ENCODE peak calls at places on chromosomes 4 and X, in six cellular contexts. K is choroid plexus epithelial cell, P is ACHN, Q is NCI-H1092, M is heart left ventricle, R is anterior cingulate cortex. Z is an unnamed sample.

GRCh38 chr4:10143171-10143570 is 26.6 kb upstream of the WDR1 start:
- DNase-seq in P (no peak), Q (no peak), R (no peak), M (no peak), K (no peak), Z (no peak)

GRCh38 chr4:15003891-15004700 is 1.8 kb downstream of the CPEB2 start:
- DNase-seq in Q (no peak), K (no peak), M (peak), P (peak), R (peak), Z (peak)

GRCh38 chr4:57148177-57148576 is 38.0 kb upstream of the IGFBP7 start:
- DNase-seq in K (no peak), P (no peak), M (no peak), R (no peak), Q (no peak), Z (no peak)

GRCh38 chr4:41281038-41281634 is 24.4 kb downstream of the UCHL1 start:
- DNase-seq in Q (peak), R (no peak), K (peak), M (peak), P (peak), Z (peak)

GRCh38 chr4:38867478-38868054 is at the start of gene FAM114A1:
- DNase-seq in R (peak), P (peak), Q (peak), K (peak), M (peak), Z (no peak)

GRCh38 chr4:71389149-71389840 is 50.5 kb downstream of the SLC4A4 start:
- DNase-seq in R (no peak), P (no peak), K (no peak), Q (no peak), M (no peak), Z (no peak)

GRCh38 chr4:66160606-66161005 is 490.3 kb upstream of the EPHA5 start:
- DNase-seq in M (no peak), P (no peak), R (no peak), K (peak), Q (no peak), Z (no peak)

GRCh38 chr4:137909910-137910309 is 332.2 kb downstream of the SLC7A11 start:
- DNase-seq in R (no peak), P (no peak), M (no peak), K (peak), Q (peak), Z (no peak)

GRCh38 chrX:2677764-2678163 is 13.3 kb upstream of the CD99 start:
- DNase-seq in P (peak), M (peak), R (no peak), Q (no peak), K (peak), Z (no peak)

GRCh38 chr4:118278473-118279274 is 74.1 kb downstream of the PRSS12 start:
- DNase-seq in K (peak), P (peak), M (peak), Q (peak), R (peak), Z (peak)

Z was measured in naive thymus-derived CD8-positive, alpha-beta T cell.